ENCODE peak calls at places on chromosome 6, in eight cellular contexts. E is keratinocyte, K is stomach, Y is transverse colon, M is GM23338, W is Peyer's patch, V is left ventricle myocardium inferior, S is gastrocnemius medialis. C is an unnamed sample. For H3K36me3, the result is how much of the 10 kb centered on the place peaks cover.

GRCh38 chr6:87653074-87653962 is 48.7 kb downstream of the AKIRIN2 start:
- DNase-seq in E (no peak), Y (no peak), M (peak), K (no peak), V (no peak), W (no peak), S (no peak), C (no peak)

GRCh38 chr6:113873043-113873667 is 16.0 kb downstream of the MARCKS start:
- DNase-seq in K (peak), Y (peak), V (peak), M (peak), S (no peak), E (no peak), W (peak), C (no peak)

GRCh38 chr6:53831956-53832660 is 37.3 kb downstream of the LRRC1 start:
- DNase-seq in M (no peak), Y (no peak), E (no peak), W (no peak), V (no peak), K (no peak), S (no peak), C (no peak)

GRCh38 chr6:6654599-6655575 is 66.4 kb downstream of the LY86 start:
- DNase-seq in K (no peak), Y (no peak), S (peak), M (no peak), E (no peak), W (no peak), V (peak), C (no peak)

GRCh38 chr6:17600527-17601388 is 656 bp downstream of the FAM8A1 start:
- DNase-seq in W (peak), S (peak), K (peak), E (no peak), V (peak), Y (peak), M (peak), C (peak)

GRCh38 chr6:110323004-110323657 is 35.0 kb downstream of the METTL24 start:
- DNase-seq in V (no peak), E (no peak), M (peak), S (no peak), W (no peak), Y (no peak), K (no peak), C (no peak)

GRCh38 chr6:121780325-121781313 is 345.2 kb downstream of the GJA1 start:
- DNase-seq in Y (no peak), K (no peak), M (no peak), W (no peak), S (peak), E (no peak), V (peak), C (peak)

GRCh38 chr6:149332602-149333311 is 15.2 kb downstream of the TAB2 start:
- DNase-seq in S (no peak), Y (no peak), W (no peak), E (no peak), M (no peak), V (no peak), K (no peak), C (no peak)

GRCh38 chr6:155264704-155265320 is 999 bp downstream of the CLDN20 start:
- DNase-seq in K (no peak), V (no peak), M (no peak), E (no peak), Y (no peak), W (no peak), S (no peak), C (peak)

GRCh38 chr6:30047220-30047619 is 13.8 kb upstream of the POLR1H start:
- DNase-seq in M (no peak), Y (no peak), W (no peak), S (no peak), K (no peak), E (no peak), V (no peak), C (no peak)

GRCh38 chr6:46170357-46171289 is at the start of gene ENPP5:
- DNase-seq in W (peak), Y (peak), K (peak), E (no peak), V (peak), M (peak), S (peak), C (peak)

GRCh38 chr6:35474978-35475570 is 6.9 kb downstream of the RPL10A start:
- DNase-seq in E (no peak), S (no peak), W (no peak), M (no peak), Y (no peak), V (no peak), K (no peak), C (no peak)

GRCh38 chr6:121917263-121917829 is 481.9 kb downstream of the GJA1 start:
- DNase-seq in E (no peak), M (no peak), K (no peak), Y (no peak), S (no peak), V (no peak), W (no peak), C (no peak)

GRCh38 chr6:14756370-14756769 is 489.5 kb upstream of the JARID2 start:
- DNase-seq in E (no peak), W (no peak), S (no peak), Y (no peak), V (no peak), M (no peak), K (no peak), C (no peak)
- H3K4me3 ChIP-seq in E (no peak), W (no peak), S (no peak), Y (no peak), V (no peak), M (no peak), K (no peak), C (no peak)

GRCh38 chr6:125930810-125931418 is 25.7 kb upstream of the HINT3 start:
- DNase-seq in Y (no peak), V (no peak), S (no peak), W (no peak), E (no peak), K (no peak), M (no peak), C (no peak)

GRCh38 chr6:125924697-125925358 is 31.7 kb upstream of the HINT3 start:
- DNase-seq in S (no peak), V (no peak), Y (no peak), W (no peak), K (no peak), E (no peak), M (no peak), C (no peak)

GRCh38 chr6:125926711-125927110 is 29.9 kb upstream of the HINT3 start:
- DNase-seq in W (no peak), V (no peak), S (no peak), Y (no peak), E (no peak), M (no peak), K (no peak), C (no peak)

GRCh38 chr6:125924169-125924568 is 32.4 kb upstream of the HINT3 start:
- DNase-seq in K (no peak), M (no peak), Y (no peak), V (no peak), S (no peak), W (no peak), E (peak), C (no peak)

GRCh38 chr6:125927761-125928160 is 28.8 kb upstream of the HINT3 start:
- DNase-seq in M (no peak), S (no peak), W (no peak), E (no peak), K (no peak), V (no peak), Y (no peak), C (no peak)
- H3K36me3 ChIP-seq in M (under half), S (under half), W (under half), E (under half), K (half or more), V (half or more), Y (under half), C (under half)

DNA sequence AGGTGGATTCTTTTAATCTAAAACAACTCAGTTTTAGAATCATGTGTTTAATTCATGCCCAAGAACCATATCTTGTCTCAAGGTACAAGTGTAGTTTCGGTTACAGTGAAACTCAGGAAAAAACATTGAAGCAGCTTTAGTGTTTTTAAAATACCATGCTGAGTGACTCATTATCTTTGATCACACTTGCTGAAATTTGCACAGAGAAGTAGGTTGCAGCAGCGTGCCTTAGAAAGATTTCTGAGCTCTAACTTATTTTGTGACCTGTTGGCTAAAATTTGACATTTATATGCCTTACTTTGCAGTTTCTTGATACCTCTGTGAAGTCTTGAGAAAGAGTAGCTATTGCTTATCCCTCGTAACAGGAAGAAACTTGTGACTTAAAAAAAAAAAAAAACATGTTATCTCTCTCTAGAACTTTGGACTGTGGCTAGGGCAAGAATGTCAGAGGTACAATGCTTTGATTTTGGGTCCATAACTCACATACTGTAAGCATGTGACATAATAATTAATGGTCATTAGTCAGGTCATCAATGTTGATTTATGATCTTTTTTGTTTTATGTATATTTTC is 34.5 kb upstream of the FUCA2 start:
- DNase-seq in E (no peak), W (no peak), M (no peak), V (no peak), K (no peak), S (no peak), Y (no peak), C (no peak)
- H3K4me3 ChIP-seq in E (no peak), W (no peak), M (no peak), V (no peak), K (no peak), S (no peak), Y (no peak), C (no peak)

DNA sequence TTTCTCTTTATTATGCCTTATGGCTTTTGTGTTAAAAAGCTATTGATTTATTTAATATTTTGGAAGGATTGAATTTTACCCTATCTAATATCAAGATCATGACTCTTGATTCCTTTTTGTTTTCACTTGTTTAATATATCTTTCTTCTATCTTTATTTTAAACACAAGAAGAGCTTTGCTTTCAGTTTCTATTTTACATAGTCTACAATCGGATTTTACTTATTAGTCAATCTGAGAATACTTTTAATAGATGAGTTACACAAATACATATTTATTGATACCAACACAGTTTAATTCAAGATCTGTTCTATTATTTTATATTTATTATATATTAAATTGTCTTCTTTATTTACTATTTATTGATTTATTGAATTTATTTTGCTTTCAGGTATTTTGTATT is 218.8 kb downstream of the ESR1 start:
- DNase-seq in S (no peak), E (no peak), W (no peak), M (no peak), K (no peak), Y (no peak), V (no peak), C (no peak)
- H3K36me3 ChIP-seq in S (under half), E (under half), W (under half), M (under half), K (under half), Y (under half), V (under half), C (under half)

DNA sequence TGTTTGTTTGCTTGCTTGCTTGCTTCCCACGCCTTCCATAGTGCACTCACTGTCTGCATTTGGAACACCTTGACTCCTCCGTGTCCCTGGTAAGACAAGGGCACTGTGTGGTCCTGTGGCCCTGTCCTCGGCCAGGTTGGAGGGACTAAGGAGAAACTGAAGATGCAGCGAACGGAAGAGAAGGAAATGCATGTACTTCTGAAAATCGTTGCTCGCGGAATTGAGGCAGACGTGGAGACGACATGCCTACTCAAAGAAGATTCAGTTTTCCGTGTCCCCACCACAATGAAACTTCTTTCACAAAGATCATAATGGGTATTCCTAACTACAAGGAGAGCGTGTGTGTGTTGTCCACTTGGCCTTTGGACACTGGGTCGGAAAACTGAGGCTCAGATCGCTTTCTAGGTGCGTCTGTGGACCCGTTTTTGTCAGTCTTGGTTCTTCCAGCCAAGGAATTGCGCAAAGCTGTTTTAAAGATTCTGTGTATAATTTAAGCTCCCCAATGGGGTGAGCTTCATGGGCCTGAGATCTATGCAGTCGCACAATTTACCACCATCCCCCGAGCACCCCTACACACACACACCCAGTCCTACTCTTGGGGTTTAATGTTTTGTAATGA is 120.4 kb upstream of the ZNF184 start:
- DNase-seq in V (no peak), S (no peak), K (no peak), Y (no peak), E (no peak), W (no peak), M (no peak), C (peak)
- H3K4me3 ChIP-seq in V (no peak), S (no peak), K (no peak), Y (no peak), E (peak), W (no peak), M (peak), C (peak)